ENCODE peak calls at places on chromosome 9, in four cellular contexts. B is left ventricle myocardium inferior, U is Caco-2, D is mesothelial cell of epicardium. V is an unnamed sample.

GRCh38 chr9:82206490-82206889 is 217.9 kb downstream of the SPATA31D1 start:
- DNase-seq in D (no peak), U (no peak), B (no peak), V (no peak)

GRCh38 chr9:2741441-2742158 is 24.3 kb downstream of the KCNV2 start:
- DNase-seq in B (no peak), U (no peak), D (no peak), V (no peak)

GRCh38 chr9:116924462-116925110 is 237.5 kb downstream of the TRIM32 start:
- DNase-seq in D (no peak), B (no peak), U (no peak), V (no peak)

GRCh38 chr9:107597743-107598217 is 108.2 kb upstream of the KLF4 start:
- DNase-seq in B (no peak), U (peak), D (no peak), V (no peak)

GRCh38 chr9:118553465-118553864 is 815.8 kb downstream of the BRINP1 start:
- DNase-seq in D (no peak), U (no peak), B (no peak), V (no peak)

GRCh38 chr9:134172198-134173126 is 8.1 kb upstream of the RNU6ATAC start:
- DNase-seq in U (no peak), B (peak), D (no peak), V (no peak)

GRCh38 chr9:35756743-35757526 is 2.9 kb upstream of the MSMP start:
- DNase-seq in B (peak), D (peak), U (peak), V (peak)

GRCh38 chr9:121169094-121169601 is 32.5 kb downstream of the RAB14 start:
- DNase-seq in B (no peak), U (peak), D (no peak), V (no peak)

GRCh38 chr9:129126789-129127618 is 15.8 kb downstream of the PTPA start:
- DNase-seq in D (no peak), B (no peak), U (no peak), V (no peak)

DNA sequence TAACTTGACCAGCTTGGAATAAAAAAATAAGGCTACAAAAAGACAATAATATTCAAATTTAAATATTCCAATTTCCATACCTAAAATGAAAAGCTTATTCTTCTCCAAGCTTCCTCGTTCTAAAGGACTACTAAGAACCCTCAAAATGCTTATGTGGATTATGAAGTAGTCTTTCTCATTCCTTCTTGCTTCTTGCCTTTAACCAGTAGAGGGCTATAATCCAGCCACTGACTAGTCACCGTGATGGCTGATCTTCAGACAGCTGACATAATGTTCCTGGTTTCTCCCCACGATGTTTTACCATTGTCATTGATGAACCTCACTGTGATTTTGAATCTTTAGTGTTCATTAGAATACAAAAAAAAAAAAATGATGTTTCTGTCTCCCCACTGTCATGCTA is 515.3 kb downstream of the TLE1 start:
- DNase-seq in D (no peak), B (no peak), U (no peak), V (no peak)
- TF ChIP-seq CTCF in D (no peak), B (no peak), U (no peak), V (no peak)

DNA sequence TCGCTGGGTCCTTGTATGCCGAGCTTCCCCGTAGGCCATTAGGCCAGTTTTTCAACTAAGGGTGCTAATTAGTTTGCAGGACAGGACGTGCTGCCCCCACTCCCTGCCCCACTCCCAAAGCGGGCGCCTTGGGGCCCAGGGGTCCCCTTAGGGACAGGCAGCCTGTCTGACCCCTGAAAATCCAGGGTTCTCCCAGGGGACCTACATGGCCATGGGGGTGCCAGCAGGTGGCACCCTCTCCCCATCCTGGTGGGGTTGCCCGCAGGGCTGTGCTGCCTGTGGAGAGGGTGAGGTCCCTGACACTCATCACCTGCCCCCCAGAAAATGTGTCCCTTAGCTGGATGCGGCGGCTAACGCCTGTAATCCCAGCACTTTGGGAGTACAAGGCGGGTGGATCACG is 8.5 kb upstream of the CCDC187 start:
- DNase-seq in U (peak), D (no peak), B (no peak), V (no peak)
- TF ChIP-seq CTCF in U (peak), D (peak), B (peak), V (peak)

DNA sequence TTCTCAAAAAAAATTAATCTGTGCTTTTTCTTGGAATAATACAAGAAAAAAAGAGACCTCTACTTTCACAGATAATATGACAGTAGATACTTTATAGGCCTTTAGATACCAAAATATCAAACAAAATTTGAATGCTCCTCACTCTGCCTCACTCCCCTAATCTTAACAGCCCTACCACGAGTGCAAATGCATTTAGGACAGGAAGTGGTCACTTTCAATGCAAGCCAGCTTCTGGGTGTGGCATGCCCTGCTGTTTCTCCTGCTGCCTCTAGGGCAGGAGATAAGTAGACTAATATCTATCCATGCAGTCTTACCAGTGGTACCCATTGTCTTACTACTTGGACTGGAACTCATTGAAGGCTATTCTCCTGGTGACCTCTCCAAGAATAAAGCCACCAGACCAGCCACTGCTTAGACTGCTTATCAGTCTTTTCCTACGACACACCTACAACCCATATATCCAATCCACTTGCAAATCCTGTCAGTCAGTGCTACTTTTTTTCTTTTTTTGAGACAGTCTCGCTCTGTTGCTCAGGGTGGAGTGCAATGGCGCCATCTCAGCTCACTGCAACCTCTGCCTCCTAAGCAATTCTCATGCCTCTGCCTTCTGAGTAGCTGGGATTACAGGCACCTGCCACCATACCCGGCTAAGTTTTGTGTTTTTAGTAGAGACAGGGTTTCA is 23.0 kb downstream of the FRRS1L start:
- DNase-seq in D (no peak), B (no peak), U (peak), V (no peak)
- TF ChIP-seq CTCF in D (no peak), B (no peak), U (peak), V (peak)

GRCh38 chr9:71209890-71210289 is 88.5 kb upstream of the TRPM3 start:
- DNase-seq in U (no peak), B (no peak), D (no peak), V (no peak)

GRCh38 chr9:71213633-71214032 is 92.2 kb upstream of the TRPM3 start:
- DNase-seq in B (no peak), D (no peak), U (no peak), V (no peak)

DNA sequence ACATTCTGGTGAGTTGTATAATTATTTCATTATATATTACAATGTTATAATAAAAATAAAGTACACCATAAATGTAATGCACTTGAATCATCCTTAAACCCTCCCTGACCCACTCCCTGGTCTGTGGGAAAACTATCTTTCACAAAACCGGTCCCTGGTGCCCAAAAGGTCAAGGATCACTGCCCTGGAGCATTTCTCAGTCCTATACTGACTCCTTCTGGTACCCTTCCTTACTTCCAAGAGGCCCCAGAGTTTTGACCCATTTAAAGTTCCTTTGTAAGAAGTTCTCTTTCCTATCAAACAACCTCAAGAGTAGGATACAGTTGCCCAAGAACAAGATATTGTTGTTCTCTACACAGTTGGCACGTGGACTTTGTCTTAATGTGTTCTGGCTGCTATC is 88.9 kb upstream of the TRPM3 start:
- DNase-seq in D (no peak), B (no peak), U (no peak), V (no peak)
- TF ChIP-seq CTCF in D (no peak), B (no peak), U (no peak), V (no peak)

GRCh38 chr9:98538203-98538602 is 170.5 kb downstream of the GABBR2 start:
- DNase-seq in U (no peak), D (no peak), B (no peak), V (no peak)
- TF ChIP-seq CTCF in U (no peak), D (no peak), B (no peak), V (no peak)

DNA sequence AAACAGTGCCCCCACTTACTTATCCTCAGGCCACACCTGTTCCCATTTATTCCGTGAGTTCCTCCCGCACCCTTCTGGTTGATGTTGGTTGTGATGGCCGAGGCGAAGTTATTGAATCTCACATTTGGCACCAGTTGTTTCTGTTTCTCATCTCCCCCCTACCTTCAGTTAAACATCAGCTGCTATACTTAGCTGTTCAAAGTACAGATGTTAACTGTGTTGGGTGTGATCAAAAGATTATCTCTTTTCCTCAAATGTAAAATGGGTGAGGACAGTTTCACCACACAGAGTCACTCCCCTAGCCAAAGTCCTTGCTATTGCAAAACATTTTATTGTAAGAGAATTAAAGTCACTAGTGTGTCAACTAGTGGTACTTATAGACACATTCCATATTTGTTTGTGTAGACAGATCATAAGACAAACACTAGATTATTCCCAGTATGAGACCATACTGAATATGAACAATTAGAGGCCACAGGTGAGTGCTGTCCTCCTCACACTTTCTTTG is 43.2 kb upstream of the PRSS3 start:
- DNase-seq in U (peak), B (no peak), D (no peak), V (no peak)
- TF ChIP-seq CTCF in U (no peak), B (no peak), D (no peak), V (no peak)

DNA sequence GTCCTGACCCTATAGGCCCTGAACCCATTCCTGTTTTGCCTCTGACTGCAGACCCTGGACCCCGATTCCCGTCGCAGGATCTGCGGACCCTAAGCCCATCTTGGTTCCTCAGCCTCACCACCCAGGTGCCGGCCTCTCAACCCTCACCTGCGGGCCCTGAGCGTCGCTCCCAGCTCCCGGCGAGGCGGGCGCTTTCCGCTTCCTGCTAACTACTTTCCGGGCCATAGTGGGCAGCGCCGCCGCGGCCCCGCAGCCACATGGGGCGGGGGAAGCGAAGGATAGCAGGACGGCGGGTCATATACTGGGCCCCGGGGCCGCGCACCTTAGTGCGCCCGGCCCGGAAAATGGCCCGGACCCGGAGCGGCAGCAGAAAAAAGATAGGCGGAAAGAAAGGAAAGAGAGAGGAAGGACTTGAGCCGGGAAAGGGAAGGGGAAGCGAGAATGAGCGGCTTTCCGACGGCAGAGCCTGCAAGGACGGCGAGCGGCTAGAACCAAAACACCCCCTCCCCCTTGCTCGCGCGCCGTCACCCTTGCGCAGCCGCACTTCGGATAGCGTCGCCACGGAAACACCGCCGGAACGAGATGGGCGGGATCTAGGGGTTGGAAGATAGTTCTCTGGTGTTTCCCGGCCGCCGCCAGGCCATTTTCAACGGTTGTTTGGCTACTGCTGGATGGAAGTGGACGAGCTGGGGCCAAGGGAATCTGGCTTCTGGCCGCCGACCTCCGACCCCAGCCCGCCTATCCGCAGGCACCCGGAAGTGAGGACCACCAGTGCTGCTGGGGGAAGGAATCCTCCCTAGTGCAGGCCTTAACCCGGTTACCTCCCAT is at the start of gene DCAF12:
- DNase-seq in U (peak), B (peak), D (peak), V (peak)
- TF ChIP-seq CTCF in U (no peak), B (no peak), D (no peak), V (no peak)

DNA sequence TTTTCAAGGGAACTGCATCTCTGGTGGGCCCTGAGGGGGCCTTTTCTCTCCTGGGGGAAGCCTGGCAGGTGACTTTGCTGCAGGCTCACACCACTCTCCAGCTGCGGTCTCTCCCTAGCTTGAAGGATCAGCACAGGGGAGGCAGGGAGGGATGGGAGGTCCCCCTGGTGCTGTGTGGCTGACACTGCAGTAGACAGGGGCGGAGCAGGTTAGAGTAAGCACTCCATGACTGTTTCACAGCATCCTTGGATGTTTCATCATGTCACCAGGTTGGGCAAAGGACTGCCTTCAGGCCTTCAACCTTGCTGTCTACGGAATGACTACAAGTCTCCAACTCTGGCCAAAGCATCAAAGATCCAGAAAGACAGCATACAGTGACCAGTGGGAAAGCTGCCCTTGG is 470.7 kb downstream of the CDK5RAP2 start:
- DNase-seq in D (no peak), B (no peak), U (peak), V (peak)
- TF ChIP-seq CTCF in D (no peak), B (no peak), U (peak), V (peak)